ENCODE peak calls at places on chromosomes 1 and 21, in four cellular contexts. T is stimulated activated CD8-positive, alpha-beta memory T cell treated with anti-CD3 and anti-CD28 coated beads, Interleukin-4, amount 100 ng/mL, for 24 hours; O is renal cortical epithelial cell; G is activated CD8-positive, alpha-beta memory T cell treated with anti-CD3 and anti-CD28 coated beads, Interleukin-2, amount 50 U/mL, for 48 hours. R is an unnamed sample.

GRCh38 chr1:35598895-35599294 is 25.8 kb downstream of the TFAP2E start:
- DNase-seq in T (no peak), O (no peak), G (no peak), R (no peak)

GRCh38 chr1:176165573-176165972 is 41.5 kb downstream of the COP1 start:
- DNase-seq in T (no peak), O (no peak), G (no peak), R (no peak)

GRCh38 chr1:101174722-101175121 is 62.1 kb upstream of the S1PR1 start:
- DNase-seq in T (no peak), O (peak; percentile 64), G (no peak), R (no peak)

GRCh38 chr1:207867136-207868081 is 43.5 kb downstream of the CD34 start:
- DNase-seq in T (no peak), O (no peak), G (no peak), R (peak; percentile 69)

GRCh38 chr1:246587606-246588005 is 21.4 kb downstream of the CNST start:
- DNase-seq in T (no peak), O (no peak), G (no peak), R (no peak)

GRCh38 chr1:36665478-36666080 is 182.9 kb upstream of the CSF3R start:
- DNase-seq in T (no peak), O (no peak), G (no peak), R (no peak)

GRCh38 chr1:67626495-67627235 is 58.3 kb upstream of the GADD45A start:
- DNase-seq in T (no peak), O (peak; percentile 89), G (no peak), R (no peak)

GRCh38 chr1:215539803-215540575 is 27.1 kb upstream of the KCTD3 start:
- DNase-seq in T (no peak), O (no peak), G (no peak), R (no peak)

GRCh38 chr1:39964552-39964951 is 9.6 kb downstream of the MFSD2A start:
- DNase-seq in T (no peak), O (no peak), G (no peak), R (no peak)

GRCh38 chr1:206952182-206952581 is 5.9 kb upstream of the PIGR start:
- DNase-seq in T (no peak), O (peak; percentile 91), G (no peak), R (no peak)

GRCh38 chr1:185375583-185375982 is 58.5 kb upstream of the IVNS1ABP start:
- DNase-seq in T (no peak), O (no peak), G (no peak), R (no peak)

GRCh38 chr1:29682171-29682917 is 446.0 kb downstream of the PTPRU start:
- DNase-seq in T (no peak), O (no peak), G (peak; percentile 28), R (no peak)

GRCh38 chr1:199273837-199274379 is 635.1 kb downstream of the PTPRC start:
- DNase-seq in T (no peak), O (peak; percentile 85), G (no peak), R (no peak)

GRCh38 chr21:46146856-46147255 is 8.5 kb downstream of the FTCD start:
- DNase-seq in T (no peak), O (no peak), G (no peak), R (no peak)

GRCh38 chr1:182783068-182783467 is 6.5 kb upstream of the NPL start:
- DNase-seq in T (no peak), O (no peak), G (no peak), R (no peak)

GRCh38 chr1:47508900-47509488 is 71.2 kb downstream of the FOXD2 start:
- DNase-seq in T (no peak), O (no peak), G (peak; percentile 49), R (no peak)

GRCh38 chr1:230416430-230416829 is 9.7 kb downstream of the PGBD5 start:
- DNase-seq in T (no peak), O (no peak), G (no peak), R (no peak)

GRCh38 chr1:228781161-228781771 is 46.0 kb downstream of the RHOU start:
- DNase-seq in T (no peak), O (no peak), G (no peak), R (no peak)

GRCh38 chr21:27026501-27026900 is 59.6 kb upstream of the ADAMTS5 start:
- DNase-seq in T (no peak), O (no peak), G (no peak), R (no peak)

GRCh38 chr1:17998889-17999288 is 108.7 kb upstream of the IGSF21 start:
- DNase-seq in T (no peak), O (no peak), G (no peak), R (no peak)

GRCh38 chr21:41403966-41404365 is 22.1 kb upstream of the MX1 start:
- DNase-seq in T (no peak), O (no peak), G (no peak), R (no peak)

GRCh38 chr1:197725044-197725443 is 50.2 kb downstream of the DENND1B start:
- DNase-seq in T (no peak), O (peak; percentile 29), G (no peak), R (no peak)

GRCh38 chr21:44374601-44375280 is 21.3 kb downstream of the TRPM2 start:
- DNase-seq in T (no peak), O (no peak), G (no peak), R (no peak)

GRCh38 chr1:17485280-17485679 is 45.8 kb upstream of the RCC2 start:
- DNase-seq in T (no peak), O (peak; percentile 16), G (no peak), R (no peak)

GRCh38 chr1:38018864-38019343 is 6.4 kb downstream of the UTP11 start:
- DNase-seq in T (no peak), O (peak; percentile 58), G (no peak), R (no peak)

GRCh38 chr1:40385437-40386310 is 12.1 kb downstream of the SMAP2 start:
- DNase-seq in T (no peak), O (no peak), G (no peak), R (no peak)

GRCh38 chr1:35377553-35377952 is 109.0 kb downstream of the ZMYM4 start:
- DNase-seq in T (no peak), O (peak; percentile 49), G (no peak), R (no peak)

GRCh38 chr21:16069713-16070112 is 339.9 kb downstream of the USP25 start:
- DNase-seq in T (no peak), O (no peak), G (no peak), R (no peak)

GRCh38 chr1:235601087-235601486 is 48.5 kb downstream of the GNG4 start:
- DNase-seq in T (no peak), O (peak; percentile 6), G (peak; percentile 60), R (no peak)

GRCh38 chr1:150015733-150016132 is 5.2 kb upstream of the OTUD7B start:
- DNase-seq in T (no peak), O (no peak), G (no peak), R (no peak)

GRCh38 chr1:22283596-22283995 is 140.7 kb upstream of the WNT4 start:
- DNase-seq in T (no peak), O (no peak), G (peak; percentile 25), R (no peak)

GRCh38 chr1:28877132-28877781 is 37.1 kb upstream of the EPB41 start:
- DNase-seq in T (peak; percentile 49), O (peak; percentile 56), G (peak; percentile 89), R (peak; percentile 57)

GRCh38 chr1:51487628-51488027 is 31.4 kb downstream of the EPS15 start:
- DNase-seq in T (no peak), O (no peak), G (no peak), R (no peak)

R was measured in occipital lobe.